ENCODE peak calls at places on chromosomes 12 and 14, in eight cellular contexts. One of them, this sample, is unnamed.

GRCh38 chr12:127515941-127516340 is 751.0 kb upstream of the TMEM132C start:
- DNase-seq in WTC11: no peak
- DNase-seq in HEK293T: no peak
- DNase-seq in HT-29: no peak
- DNase-seq in SW 1271: no peak
- DNase-seq in kidney epithelial cell: no peak
- DNase-seq in right cardiac atrium: no peak
- DNase-seq in MM.1S: no peak
- DNase-seq in this sample: no peak

GRCh38 chr12:93062100-93062419 is 133.0 kb upstream of the EEA1 start:
- DNase-seq in WTC11: no peak
- DNase-seq in SW 1271: no peak
- DNase-seq in HEK293T: no peak
- DNase-seq in MM.1S: no peak
- DNase-seq in right cardiac atrium: no peak
- DNase-seq in HT-29: no peak
- DNase-seq in kidney epithelial cell: no peak
- DNase-seq in this sample: no peak

GRCh38 chr14:90513151-90514014 is 116.6 kb downstream of the CALM1 start:
- DNase-seq in HEK293T: no peak
- DNase-seq in kidney epithelial cell: no peak
- DNase-seq in HT-29: peak
- DNase-seq in WTC11: no peak
- DNase-seq in SW 1271: no peak
- DNase-seq in right cardiac atrium: peak
- DNase-seq in MM.1S: no peak
- DNase-seq in this sample: peak

GRCh38 chr14:77086017-77086727 is 11.9 kb upstream of the CIPC start:
- DNase-seq in HT-29: peak
- DNase-seq in WTC11: no peak
- DNase-seq in HEK293T: no peak
- DNase-seq in MM.1S: peak
- DNase-seq in SW 1271: no peak
- DNase-seq in right cardiac atrium: no peak
- DNase-seq in kidney epithelial cell: no peak
- DNase-seq in this sample: no peak

GRCh38 chr12:112466835-112467234 is 48.1 kb downstream of the PTPN11 start:
- DNase-seq in HT-29: no peak
- DNase-seq in MM.1S: no peak
- DNase-seq in right cardiac atrium: no peak
- DNase-seq in WTC11: no peak
- DNase-seq in HEK293T: no peak
- DNase-seq in SW 1271: no peak
- DNase-seq in kidney epithelial cell: no peak
- DNase-seq in this sample: no peak

GRCh38 chr14:91264151-91265150 is 19.9 kb upstream of the GPR68 start:
- DNase-seq in SW 1271: no peak
- DNase-seq in HT-29: no peak
- DNase-seq in WTC11: peak
- DNase-seq in kidney epithelial cell: no peak
- DNase-seq in HEK293T: no peak
- DNase-seq in right cardiac atrium: peak
- DNase-seq in MM.1S: no peak
- DNase-seq in this sample: no peak

GRCh38 chr14:50000215-50001145 is 107.6 kb downstream of the ARF6 start:
- DNase-seq in MM.1S: peak
- DNase-seq in right cardiac atrium: peak
- DNase-seq in WTC11: peak
- DNase-seq in HT-29: peak
- DNase-seq in HEK293T: peak
- DNase-seq in kidney epithelial cell: no peak
- DNase-seq in SW 1271: peak
- DNase-seq in this sample: no peak

GRCh38 chr12:56389215-56389850 is 26.7 kb upstream of the APOF start:
- DNase-seq in SW 1271: no peak
- DNase-seq in HT-29: no peak
- DNase-seq in kidney epithelial cell: no peak
- DNase-seq in MM.1S: no peak
- DNase-seq in WTC11: no peak
- DNase-seq in HEK293T: no peak
- DNase-seq in right cardiac atrium: no peak
- DNase-seq in this sample: no peak

GRCh38 chr12:109553471-109553870 is 19.8 kb downstream of the MMAB start:
- DNase-seq in right cardiac atrium: no peak
- DNase-seq in HEK293T: no peak
- DNase-seq in WTC11: no peak
- DNase-seq in HT-29: no peak
- DNase-seq in kidney epithelial cell: no peak
- DNase-seq in SW 1271: no peak
- DNase-seq in MM.1S: no peak
- DNase-seq in this sample: no peak

GRCh38 chr12:131860472-131861260 is 32.5 kb downstream of the MMP17 start:
- DNase-seq in SW 1271: peak
- DNase-seq in kidney epithelial cell: no peak
- DNase-seq in HEK293T: peak
- DNase-seq in HT-29: peak
- DNase-seq in WTC11: peak
- DNase-seq in right cardiac atrium: peak
- DNase-seq in MM.1S: no peak
- DNase-seq in this sample: peak

GRCh38 chr14:104786091-104786586 is 9.4 kb downstream of the AKT1 start:
- DNase-seq in WTC11: no peak
- DNase-seq in HT-29: no peak
- DNase-seq in HEK293T: no peak
- DNase-seq in right cardiac atrium: peak
- DNase-seq in kidney epithelial cell: no peak
- DNase-seq in MM.1S: no peak
- DNase-seq in SW 1271: no peak
- DNase-seq in this sample: no peak

GRCh38 chr14:103529383-103530365 is 678 bp downstream of the TRMT61A start:
- DNase-seq in kidney epithelial cell: no peak
- DNase-seq in SW 1271: no peak
- DNase-seq in MM.1S: no peak
- DNase-seq in HT-29: no peak
- DNase-seq in WTC11: no peak
- DNase-seq in right cardiac atrium: peak
- DNase-seq in HEK293T: no peak
- DNase-seq in this sample: no peak

GRCh38 chr12:39461059-39461458 is 18.1 kb upstream of the KIF21A start:
- DNase-seq in kidney epithelial cell: no peak
- DNase-seq in WTC11: no peak
- DNase-seq in HT-29: no peak
- DNase-seq in right cardiac atrium: no peak
- DNase-seq in HEK293T: no peak
- DNase-seq in MM.1S: no peak
- DNase-seq in SW 1271: no peak
- DNase-seq in this sample: no peak

GRCh38 chr12:52988933-52989332 is 17.3 kb upstream of the EIF4B start:
- DNase-seq in MM.1S: no peak
- DNase-seq in WTC11: no peak
- DNase-seq in kidney epithelial cell: no peak
- DNase-seq in right cardiac atrium: no peak
- DNase-seq in SW 1271: no peak
- DNase-seq in HT-29: peak
- DNase-seq in HEK293T: no peak
- DNase-seq in this sample: no peak

GRCh38 chr14:95482967-95483842 is 33.2 kb downstream of the SYNE3 start:
- DNase-seq in HEK293T: no peak
- DNase-seq in kidney epithelial cell: peak
- DNase-seq in MM.1S: no peak
- DNase-seq in right cardiac atrium: peak
- DNase-seq in WTC11: no peak
- DNase-seq in SW 1271: peak
- DNase-seq in HT-29: peak
- DNase-seq in this sample: no peak

GRCh38 chr12:28899951-28900350 is 249.1 kb upstream of the FAR2 start:
- DNase-seq in SW 1271: no peak
- DNase-seq in HEK293T: no peak
- DNase-seq in right cardiac atrium: no peak
- DNase-seq in kidney epithelial cell: peak
- DNase-seq in WTC11: no peak
- DNase-seq in MM.1S: no peak
- DNase-seq in HT-29: no peak
- DNase-seq in this sample: no peak

GRCh38 chr14:74414380-74414779 is 11.6 kb downstream of the SYNDIG1L start:
- DNase-seq in MM.1S: no peak
- DNase-seq in SW 1271: no peak
- DNase-seq in right cardiac atrium: no peak
- DNase-seq in HEK293T: peak
- DNase-seq in kidney epithelial cell: no peak
- DNase-seq in WTC11: no peak
- DNase-seq in HT-29: no peak
- DNase-seq in this sample: no peak

GRCh38 chr12:9634177-9634803 is 26.6 kb upstream of the KLRB1 start:
- DNase-seq in right cardiac atrium: no peak
- DNase-seq in kidney epithelial cell: no peak
- DNase-seq in HEK293T: peak
- DNase-seq in WTC11: peak
- DNase-seq in SW 1271: peak
- DNase-seq in HT-29: peak
- DNase-seq in MM.1S: peak
- DNase-seq in this sample: no peak

GRCh38 chr12:14514154-14514842 is 53.4 kb downstream of the PLBD1 start:
- DNase-seq in SW 1271: no peak
- DNase-seq in WTC11: no peak
- DNase-seq in HEK293T: peak
- DNase-seq in HT-29: peak
- DNase-seq in kidney epithelial cell: peak
- DNase-seq in MM.1S: no peak
- DNase-seq in right cardiac atrium: no peak
- DNase-seq in this sample: no peak

GRCh38 chr12:105321125-105321524 is 9.4 kb upstream of the C12orf75 start:
- DNase-seq in HEK293T: no peak
- DNase-seq in SW 1271: no peak
- DNase-seq in WTC11: no peak
- DNase-seq in HT-29: no peak
- DNase-seq in MM.1S: no peak
- DNase-seq in kidney epithelial cell: no peak
- DNase-seq in right cardiac atrium: no peak
- DNase-seq in this sample: no peak

GRCh38 chr12:46661161-46661845 is 164.5 kb downstream of the SLC38A4 start:
- DNase-seq in HEK293T: peak
- DNase-seq in SW 1271: peak
- DNase-seq in kidney epithelial cell: peak
- DNase-seq in WTC11: no peak
- DNase-seq in HT-29: peak
- DNase-seq in right cardiac atrium: no peak
- DNase-seq in MM.1S: peak
- DNase-seq in this sample: peak

GRCh38 chr12:82383930-82384513 is 25.7 kb downstream of the METTL25 start:
- DNase-seq in right cardiac atrium: no peak
- DNase-seq in MM.1S: no peak
- DNase-seq in WTC11: no peak
- DNase-seq in SW 1271: no peak
- DNase-seq in HT-29: peak
- DNase-seq in HEK293T: peak
- DNase-seq in kidney epithelial cell: no peak
- DNase-seq in this sample: no peak

GRCh38 chr12:110590806-110591326 is 7.7 kb upstream of the PPTC7 start:
- DNase-seq in HEK293T: no peak
- DNase-seq in MM.1S: peak
- DNase-seq in SW 1271: no peak
- DNase-seq in right cardiac atrium: no peak
- DNase-seq in WTC11: no peak
- DNase-seq in kidney epithelial cell: no peak
- DNase-seq in HT-29: no peak
- DNase-seq in this sample: no peak

GRCh38 chr14:87566986-87567385 is 426.0 kb downstream of the GALC start:
- DNase-seq in WTC11: no peak
- DNase-seq in MM.1S: no peak
- DNase-seq in SW 1271: no peak
- DNase-seq in HEK293T: no peak
- DNase-seq in right cardiac atrium: no peak
- DNase-seq in HT-29: no peak
- DNase-seq in kidney epithelial cell: peak
- DNase-seq in this sample: no peak